ENCODE peak calls at places on chromosomes 3 and 15, in seven cellular contexts. G is K562, H is A549, F is GM12878, Q is upper lobe of left lung, D is stomach, B is tibial nerve. L is an unnamed sample. For H3K4me1, the result is how much of the 10 kb centered on the place peaks cover.

GRCh38 chr3:114011059-114011797 is 45.1 kb downstream of the CCDC191 start:
- DNase-seq in G (no peak), H (no peak), F (no peak), Q (no peak), D (no peak), B (no peak), L (no peak)

GRCh38 chr15:69311319-69311721 is 12.6 kb downstream of the PAQR5 start:
- DNase-seq in G (no peak), H (peak), F (no peak), Q (no peak), D (no peak), B (no peak), L (no peak)

GRCh38 chr3:174651951-174652350 is 207.2 kb upstream of the NAALADL2 start:
- DNase-seq in G (no peak), H (no peak), F (no peak), Q (no peak), D (no peak), B (no peak), L (no peak)

GRCh38 chr3:90011136-90011535 is 903.7 kb downstream of the EPHA3 start:
- DNase-seq in G (no peak), H (no peak), F (no peak), Q (no peak), D (no peak), B (no peak), L (no peak)

GRCh38 chr3:63135362-63135761 is 142.7 kb upstream of the SYNPR start:
- DNase-seq in G (no peak), H (no peak), F (no peak), Q (no peak), D (no peak), B (no peak), L (no peak)

GRCh38 chr15:88909956-88910831 is 3.0 kb downstream of the MFGE8 start:
- DNase-seq in G (no peak), H (no peak), F (no peak), Q (no peak), D (no peak), B (no peak), L (no peak)

GRCh38 chr3:52017467-52018065 is 21.9 kb upstream of the RPL29 start:
- DNase-seq in G (no peak), H (no peak), F (no peak), Q (no peak), D (no peak), B (no peak), L (no peak)

GRCh38 chr15:98155356-98155755 is 194.9 kb downstream of the ARRDC4 start:
- DNase-seq in G (no peak), H (no peak), F (no peak), Q (no peak), D (no peak), B (no peak), L (no peak)

GRCh38 chr3:184489457-184489856 is 72.1 kb upstream of the EPHB3 start:
- DNase-seq in G (no peak), H (no peak), F (no peak), Q (no peak), D (no peak), B (no peak), L (no peak)

GRCh38 chr15:57610130-57610529 is 18.4 kb downstream of the MYZAP start:
- DNase-seq in G (no peak), H (peak), F (no peak), Q (no peak), D (peak), B (no peak), L (no peak)

GRCh38 chr3:131796558-131796957 is 238.3 kb downstream of the CPNE4 start:
- DNase-seq in G (no peak), H (no peak), F (peak), Q (no peak), D (no peak), B (no peak), L (no peak)

GRCh38 chr3:156542101-156543042 is 12.5 kb downstream of the SSR3 start:
- DNase-seq in G (no peak), H (no peak), F (no peak), Q (no peak), D (no peak), B (peak), L (no peak)

GRCh38 chr15:50765202-50765967 is at the start of gene SPPL2A:
- DNase-seq in G (peak), H (peak), F (no peak), Q (peak), D (peak), B (peak), L (peak)
- TF ChIP-seq EP300 in G (peak), H (no peak), F (no peak), Q (no peak), D (no peak), B (no peak), L (no peak)

DNA sequence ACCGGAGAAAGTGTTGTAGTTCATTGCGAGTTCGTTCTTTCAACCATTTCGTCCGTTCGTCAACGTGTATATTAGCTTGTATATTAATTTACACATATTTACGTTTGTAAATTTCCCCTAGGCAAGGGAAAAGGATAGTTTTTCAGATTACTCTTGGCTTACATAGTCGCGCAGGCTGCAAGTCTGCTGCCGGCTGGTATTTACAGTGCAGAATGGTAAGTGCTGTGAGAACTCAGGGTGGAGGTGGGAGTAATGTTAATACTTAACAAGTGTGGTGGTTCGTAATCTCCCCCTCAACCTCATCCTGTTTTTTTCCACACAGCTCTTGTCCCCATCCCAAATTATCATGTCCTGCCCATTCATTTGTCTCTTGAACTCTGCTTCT is 752 bp downstream of the FAM98B start:
- DNase-seq in G (peak), H (no peak), F (no peak), Q (no peak), D (no peak), B (no peak), L (no peak)
- H3K27ac ChIP-seq in G (peak), H (peak), F (peak), Q (peak), D (peak), B (peak), L (peak)

DNA sequence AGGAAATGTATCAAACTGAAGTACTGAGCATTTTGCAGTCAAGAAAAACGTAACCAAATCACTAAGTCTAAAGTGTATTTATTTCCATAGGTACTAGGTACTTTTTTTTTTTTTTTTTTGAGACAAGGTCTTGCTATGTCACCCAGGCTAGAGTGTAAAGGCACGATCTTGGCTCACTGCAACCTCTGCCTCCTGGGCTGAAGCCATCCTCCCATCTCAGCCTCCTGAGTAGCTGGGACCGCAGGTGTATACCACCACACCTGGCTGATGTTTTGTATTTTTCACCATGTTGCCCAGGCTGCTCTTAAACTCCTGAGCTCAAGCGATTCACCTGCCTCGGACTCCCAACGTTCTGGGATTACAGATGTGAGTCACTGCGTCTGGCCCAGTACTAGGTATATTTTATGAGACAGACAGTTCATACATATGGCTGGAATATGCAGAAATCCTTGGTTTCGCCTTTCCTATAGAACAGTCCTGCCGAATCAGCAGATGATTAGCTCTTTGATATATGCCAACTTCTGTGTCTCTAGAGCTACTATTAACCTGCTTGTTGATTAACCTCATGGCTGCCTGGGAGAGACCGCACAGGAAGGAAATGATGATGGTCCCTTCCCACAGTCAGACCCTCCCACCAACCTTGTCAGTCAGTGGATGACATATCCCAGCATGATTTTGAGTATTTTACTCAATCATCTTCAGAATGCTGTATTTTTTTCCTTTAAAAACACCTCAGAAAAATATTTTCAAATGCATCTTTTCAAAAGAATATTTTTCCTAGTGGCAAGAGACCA is 32.3 kb downstream of the TMOD3 start:
- DNase-seq in G (no peak), H (no peak), F (no peak), Q (no peak), D (no peak), B (no peak), L (no peak)
- H3K4me1 ChIP-seq in G (under half), H (half or more), F (under half), Q (under half), D (under half), B (under half), L (under half)

DNA sequence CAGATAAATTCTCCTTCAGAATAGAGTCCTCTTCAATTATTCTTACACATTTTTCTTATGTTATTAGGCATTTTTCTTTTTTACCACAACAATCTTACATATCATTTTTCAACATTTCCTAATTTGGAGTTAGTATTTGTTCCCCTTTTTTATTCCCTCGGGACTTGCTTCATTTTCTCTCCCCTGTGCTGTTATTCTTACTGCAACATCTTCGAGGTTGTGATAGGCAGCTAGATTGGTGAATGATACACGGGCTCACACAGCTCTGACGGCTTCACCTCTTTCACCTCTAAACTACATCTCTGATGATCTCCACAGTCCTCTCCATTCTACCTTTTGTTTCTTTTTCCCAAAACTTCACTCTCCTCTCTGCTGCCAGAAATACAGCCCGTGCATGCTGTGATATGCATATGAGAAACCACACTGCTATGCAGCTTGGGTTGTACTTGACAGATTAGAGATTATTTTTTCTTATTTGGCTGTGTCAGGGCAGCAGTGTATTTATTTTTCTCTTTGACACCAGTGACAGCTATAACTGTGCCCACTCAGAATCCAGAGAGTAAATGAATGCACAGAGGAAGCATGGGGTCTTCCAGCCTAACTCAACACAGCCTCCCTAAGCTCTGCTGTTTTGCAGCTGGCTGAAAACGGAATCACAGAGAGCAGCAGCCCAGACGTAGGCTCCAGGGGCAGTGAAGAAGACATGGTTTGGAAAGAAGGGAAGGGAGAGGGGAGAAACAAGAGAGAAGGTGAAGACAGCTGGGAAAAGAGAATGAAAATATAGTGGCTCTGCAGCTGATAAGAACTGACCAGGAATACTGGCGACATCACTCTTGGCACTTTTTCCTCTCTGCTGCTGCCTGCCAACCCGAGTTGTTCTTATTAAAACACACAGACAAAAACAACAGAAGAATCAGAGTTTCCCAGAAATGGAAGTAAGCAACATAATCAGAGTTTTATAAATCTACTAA is 61.8 kb downstream of the SLC9A9 start:
- DNase-seq in G (no peak), H (no peak), F (no peak), Q (no peak), D (peak), B (peak), L (no peak)
- TF ChIP-seq EP300 in G (no peak), H (no peak), F (no peak), Q (no peak), D (no peak), B (no peak), L (no peak)

GRCh38 chr3:128052831-128053419 is 688 bp downstream of the SEC61A1 start:
- DNase-seq in G (no peak), H (no peak), F (no peak), Q (no peak), D (no peak), B (no peak), L (no peak)

GRCh38 chr3:128056258-128056657 is 4.0 kb downstream of the SEC61A1 start:
- DNase-seq in G (no peak), H (no peak), F (no peak), Q (no peak), D (no peak), B (no peak), L (no peak)

GRCh38 chr3:128051837-128052766 is at the start of gene SEC61A1:
- DNase-seq in G (peak), H (peak), F (peak), Q (peak), D (peak), B (peak), L (peak)

GRCh38 chr3:128053614-128054013 is 1.4 kb downstream of the SEC61A1 start:
- DNase-seq in G (no peak), H (no peak), F (no peak), Q (no peak), D (no peak), B (no peak), L (no peak)

GRCh38 chr3:128054363-128054762 is 2.1 kb downstream of the SEC61A1 start:
- DNase-seq in G (peak), H (no peak), F (no peak), Q (no peak), D (no peak), B (no peak), L (no peak)
- H3K27ac ChIP-seq in G (peak), H (no peak), F (no peak), Q (peak), D (peak), B (no peak), L (no peak)

GRCh38 chr3:14430706-14431470 is 28.5 kb downstream of the SLC6A6 start:
- DNase-seq in G (no peak), H (no peak), F (no peak), Q (no peak), D (no peak), B (no peak), L (no peak)
- H3K4me1 ChIP-seq in G (half or more), H (half or more), F (half or more), Q (half or more), D (half or more), B (under half), L (half or more)

DNA sequence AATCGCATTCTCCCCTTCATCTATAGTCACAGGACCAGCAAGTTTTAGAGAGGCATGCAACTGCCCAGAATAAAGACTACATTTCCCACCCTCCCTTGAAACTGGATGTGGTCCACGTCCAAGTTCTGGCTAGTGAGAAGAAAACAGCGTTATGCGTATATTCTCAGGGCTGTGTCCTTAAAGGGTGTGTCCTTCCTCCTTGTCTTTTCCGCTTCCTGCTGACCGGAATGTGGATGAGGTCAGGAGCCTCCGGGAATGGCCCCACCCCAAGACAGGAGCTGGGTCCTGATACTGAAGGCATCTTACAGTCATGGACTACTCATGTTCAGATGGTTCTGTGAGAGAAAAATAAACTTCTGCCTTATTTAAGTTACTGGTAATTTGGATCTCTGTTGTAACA is 20.2 kb downstream of the CHST2 start:
- DNase-seq in G (no peak), H (no peak), F (no peak), Q (no peak), D (no peak), B (no peak), L (no peak)
- TF ChIP-seq EP300 in G (no peak), H (no peak), F (no peak), Q (peak), D (no peak), B (no peak), L (no peak)